ENCODE peak calls at places on chromosome 4, in ten cellular contexts. One of them, this sample, is unnamed.

GRCh38 chr4:146255874-146256273 is 41.5 kb downstream of the REELD1 start:
- DNase-seq in CD8-positive, alpha-beta memory T cell: no peak
- DNase-seq in right cardiac atrium: no peak
- DNase-seq in psoas muscle: no peak
- DNase-seq in right atrium auricular region: no peak
- DNase-seq in stomach: no peak
- DNase-seq in body of pancreas: no peak
- DNase-seq in adrenal gland: no peak
- DNase-seq in lung: no peak
- DNase-seq in fibroblast of lung: peak; percentile 14
- DNase-seq in this sample: no peak

GRCh38 chr4:79855081-79855480 is 217.9 kb downstream of the ANTXR2 start:
- DNase-seq in CD8-positive, alpha-beta memory T cell: no peak
- DNase-seq in right cardiac atrium: no peak
- DNase-seq in psoas muscle: no peak
- DNase-seq in right atrium auricular region: no peak
- DNase-seq in stomach: no peak
- DNase-seq in body of pancreas: no peak
- DNase-seq in adrenal gland: no peak
- DNase-seq in lung: no peak
- DNase-seq in fibroblast of lung: peak; percentile 72
- DNase-seq in this sample: no peak

GRCh38 chr4:145937021-145937861 is 1.4 kb downstream of the ZNF827 start:
- DNase-seq in CD8-positive, alpha-beta memory T cell: peak; percentile 62
- DNase-seq in right cardiac atrium: peak; percentile 65
- DNase-seq in psoas muscle: peak; percentile 85
- DNase-seq in right atrium auricular region: no peak
- DNase-seq in stomach: peak; percentile 62
- DNase-seq in body of pancreas: peak; percentile 59
- DNase-seq in adrenal gland: peak; percentile 80
- DNase-seq in lung: peak; percentile 49
- DNase-seq in fibroblast of lung: peak; percentile 60
- DNase-seq in this sample: peak; percentile 81

GRCh38 chr4:5785806-5786680 is 75.0 kb downstream of the EVC start:
- DNase-seq in CD8-positive, alpha-beta memory T cell: no peak
- DNase-seq in right cardiac atrium: no peak
- DNase-seq in psoas muscle: no peak
- DNase-seq in right atrium auricular region: peak; percentile 43
- DNase-seq in stomach: no peak
- DNase-seq in body of pancreas: no peak
- DNase-seq in adrenal gland: no peak
- DNase-seq in lung: no peak
- DNase-seq in fibroblast of lung: peak; percentile 62
- DNase-seq in this sample: no peak

GRCh38 chr4:187366530-187367279 is 628.9 kb upstream of the ZFP42 start:
- DNase-seq in CD8-positive, alpha-beta memory T cell: no peak
- DNase-seq in right cardiac atrium: no peak
- DNase-seq in psoas muscle: no peak
- DNase-seq in right atrium auricular region: no peak
- DNase-seq in stomach: no peak
- DNase-seq in body of pancreas: peak; percentile 38
- DNase-seq in adrenal gland: no peak
- DNase-seq in lung: no peak
- DNase-seq in fibroblast of lung: no peak
- DNase-seq in this sample: no peak

GRCh38 chr4:100823066-100823992 is 305.5 kb upstream of the EMCN start:
- DNase-seq in CD8-positive, alpha-beta memory T cell: no peak
- DNase-seq in right cardiac atrium: no peak
- DNase-seq in psoas muscle: no peak
- DNase-seq in right atrium auricular region: no peak
- DNase-seq in stomach: no peak
- DNase-seq in body of pancreas: no peak
- DNase-seq in adrenal gland: no peak
- DNase-seq in lung: no peak
- DNase-seq in fibroblast of lung: no peak
- DNase-seq in this sample: no peak

GRCh38 chr4:69147334-69147733 is 51.1 kb downstream of the UGT2B7 start:
- DNase-seq in CD8-positive, alpha-beta memory T cell: no peak
- DNase-seq in right cardiac atrium: no peak
- DNase-seq in psoas muscle: no peak
- DNase-seq in right atrium auricular region: no peak
- DNase-seq in stomach: no peak
- DNase-seq in body of pancreas: no peak
- DNase-seq in adrenal gland: no peak
- DNase-seq in lung: no peak
- DNase-seq in fibroblast of lung: no peak
- DNase-seq in this sample: no peak

GRCh38 chr4:47427936-47428335 is 35.6 kb downstream of the COMMD8 start:
- DNase-seq in CD8-positive, alpha-beta memory T cell: no peak
- DNase-seq in right cardiac atrium: no peak
- DNase-seq in psoas muscle: no peak
- DNase-seq in right atrium auricular region: no peak
- DNase-seq in stomach: no peak
- DNase-seq in body of pancreas: no peak
- DNase-seq in adrenal gland: no peak
- DNase-seq in lung: no peak
- DNase-seq in fibroblast of lung: no peak
- DNase-seq in this sample: no peak

GRCh38 chr4:57048590-57049304 is 61.4 kb downstream of the IGFBP7 start:
- DNase-seq in CD8-positive, alpha-beta memory T cell: no peak
- DNase-seq in right cardiac atrium: no peak
- DNase-seq in psoas muscle: no peak
- DNase-seq in right atrium auricular region: no peak
- DNase-seq in stomach: no peak
- DNase-seq in body of pancreas: no peak
- DNase-seq in adrenal gland: no peak
- DNase-seq in lung: no peak
- DNase-seq in fibroblast of lung: no peak
- DNase-seq in this sample: no peak

GRCh38 chr4:24675723-24676122 is 91.4 kb upstream of the DHX15 start:
- DNase-seq in CD8-positive, alpha-beta memory T cell: no peak
- DNase-seq in right cardiac atrium: no peak
- DNase-seq in psoas muscle: no peak
- DNase-seq in right atrium auricular region: no peak
- DNase-seq in stomach: no peak
- DNase-seq in body of pancreas: no peak
- DNase-seq in adrenal gland: no peak
- DNase-seq in lung: no peak
- DNase-seq in fibroblast of lung: no peak
- DNase-seq in this sample: no peak

GRCh38 chr4:134365852-134366251 is 164.3 kb upstream of the PABPC4L start:
- DNase-seq in CD8-positive, alpha-beta memory T cell: no peak
- DNase-seq in right cardiac atrium: no peak
- DNase-seq in psoas muscle: no peak
- DNase-seq in right atrium auricular region: no peak
- DNase-seq in stomach: no peak
- DNase-seq in body of pancreas: no peak
- DNase-seq in adrenal gland: no peak
- DNase-seq in lung: no peak
- DNase-seq in fibroblast of lung: no peak
- DNase-seq in this sample: no peak

GRCh38 chr4:123524958-123525628 is 128.5 kb downstream of the SPRY1 start:
- DNase-seq in CD8-positive, alpha-beta memory T cell: no peak
- DNase-seq in right cardiac atrium: no peak
- DNase-seq in psoas muscle: no peak
- DNase-seq in right atrium auricular region: no peak
- DNase-seq in stomach: peak; percentile 58
- DNase-seq in body of pancreas: no peak
- DNase-seq in adrenal gland: no peak
- DNase-seq in lung: no peak
- DNase-seq in fibroblast of lung: peak; percentile 81
- DNase-seq in this sample: no peak

GRCh38 chr4:5730993-5731975 is 20.3 kb downstream of the EVC start:
- DNase-seq in CD8-positive, alpha-beta memory T cell: no peak
- DNase-seq in right cardiac atrium: no peak
- DNase-seq in psoas muscle: peak; percentile 45
- DNase-seq in right atrium auricular region: no peak
- DNase-seq in stomach: no peak
- DNase-seq in body of pancreas: no peak
- DNase-seq in adrenal gland: no peak
- DNase-seq in lung: no peak
- DNase-seq in fibroblast of lung: no peak
- DNase-seq in this sample: no peak

GRCh38 chr4:36997727-36998126 is 246.8 kb upstream of the NWD2 start:
- DNase-seq in CD8-positive, alpha-beta memory T cell: no peak
- DNase-seq in right cardiac atrium: no peak
- DNase-seq in psoas muscle: no peak
- DNase-seq in right atrium auricular region: no peak
- DNase-seq in stomach: no peak
- DNase-seq in body of pancreas: no peak
- DNase-seq in adrenal gland: no peak
- DNase-seq in lung: no peak
- DNase-seq in fibroblast of lung: no peak
- DNase-seq in this sample: no peak

GRCh38 chr4:53640576-53641459 is 49.5 kb upstream of the LNX1 start:
- DNase-seq in CD8-positive, alpha-beta memory T cell: no peak
- DNase-seq in right cardiac atrium: no peak
- DNase-seq in psoas muscle: no peak
- DNase-seq in right atrium auricular region: no peak
- DNase-seq in stomach: peak; percentile 72
- DNase-seq in body of pancreas: peak; percentile 49
- DNase-seq in adrenal gland: no peak
- DNase-seq in lung: peak; percentile 68
- DNase-seq in fibroblast of lung: no peak
- DNase-seq in this sample: peak; percentile 9

GRCh38 chr4:155532373-155532772 is 134.3 kb upstream of the GUCY1A1 start:
- DNase-seq in CD8-positive, alpha-beta memory T cell: no peak
- DNase-seq in right cardiac atrium: no peak
- DNase-seq in psoas muscle: no peak
- DNase-seq in right atrium auricular region: no peak
- DNase-seq in stomach: no peak
- DNase-seq in body of pancreas: no peak
- DNase-seq in adrenal gland: no peak
- DNase-seq in lung: no peak
- DNase-seq in fibroblast of lung: no peak
- DNase-seq in this sample: no peak

GRCh38 chr4:155530290-155530689 is 136.4 kb upstream of the GUCY1A1 start:
- DNase-seq in CD8-positive, alpha-beta memory T cell: no peak
- DNase-seq in right cardiac atrium: no peak
- DNase-seq in psoas muscle: no peak
- DNase-seq in right atrium auricular region: no peak
- DNase-seq in stomach: no peak
- DNase-seq in body of pancreas: no peak
- DNase-seq in adrenal gland: no peak
- DNase-seq in lung: no peak
- DNase-seq in fibroblast of lung: no peak
- DNase-seq in this sample: no peak

GRCh38 chr4:155529197-155529596 is 137.5 kb upstream of the GUCY1A1 start:
- DNase-seq in CD8-positive, alpha-beta memory T cell: no peak
- DNase-seq in right cardiac atrium: no peak
- DNase-seq in psoas muscle: no peak
- DNase-seq in right atrium auricular region: no peak
- DNase-seq in stomach: no peak
- DNase-seq in body of pancreas: no peak
- DNase-seq in adrenal gland: no peak
- DNase-seq in lung: no peak
- DNase-seq in fibroblast of lung: peak; percentile 63
- DNase-seq in this sample: no peak

GRCh38 chr4:155530857-155531256 is 135.8 kb upstream of the GUCY1A1 start:
- DNase-seq in CD8-positive, alpha-beta memory T cell: no peak
- DNase-seq in right cardiac atrium: no peak
- DNase-seq in psoas muscle: no peak
- DNase-seq in right atrium auricular region: no peak
- DNase-seq in stomach: no peak
- DNase-seq in body of pancreas: no peak
- DNase-seq in adrenal gland: no peak
- DNase-seq in lung: no peak
- DNase-seq in fibroblast of lung: no peak
- DNase-seq in this sample: no peak

GRCh38 chr4:155529761-155530160 is 136.9 kb upstream of the GUCY1A1 start:
- DNase-seq in CD8-positive, alpha-beta memory T cell: no peak
- DNase-seq in right cardiac atrium: no peak
- DNase-seq in psoas muscle: no peak
- DNase-seq in right atrium auricular region: no peak
- DNase-seq in stomach: no peak
- DNase-seq in body of pancreas: no peak
- DNase-seq in adrenal gland: no peak
- DNase-seq in lung: no peak
- DNase-seq in fibroblast of lung: no peak
- DNase-seq in this sample: no peak
- H3K4me1 ChIP-seq in CD8-positive, alpha-beta memory T cell: no peaks in the 10 kb centered on the region
- H3K4me1 ChIP-seq in right cardiac atrium: no peaks in the 10 kb centered on the region
- H3K4me1 ChIP-seq in psoas muscle: no peaks in the 10 kb centered on the region
- H3K4me1 ChIP-seq in right atrium auricular region: peaks cover 15% of the 10 kb centered on the region
- H3K4me1 ChIP-seq in stomach: no peaks in the 10 kb centered on the region
- H3K4me1 ChIP-seq in body of pancreas: peaks cover 8% of the 10 kb centered on the region
- H3K4me1 ChIP-seq in adrenal gland: no peaks in the 10 kb centered on the region
- H3K4me1 ChIP-seq in lung: peaks cover 6% of the 10 kb centered on the region
- H3K4me1 ChIP-seq in fibroblast of lung: no peaks in the 10 kb centered on the region
- H3K4me1 ChIP-seq in this sample: no peaks in the 10 kb centered on the region

GRCh38 chr4:84502955-84503373 is 3.9 kb upstream of the NKX6-1 start:
- DNase-seq in CD8-positive, alpha-beta memory T cell: no peak
- DNase-seq in right cardiac atrium: no peak
- DNase-seq in psoas muscle: no peak
- DNase-seq in right atrium auricular region: no peak
- DNase-seq in stomach: no peak
- DNase-seq in body of pancreas: no peak
- DNase-seq in adrenal gland: no peak
- DNase-seq in lung: no peak
- DNase-seq in fibroblast of lung: no peak
- DNase-seq in this sample: no peak
- H3K27me3 ChIP-seq in CD8-positive, alpha-beta memory T cell: peaks cover 56% of the 10 kb centered on the region
- H3K27me3 ChIP-seq in right cardiac atrium: peaks cover 8% of the 10 kb centered on the region
- H3K27me3 ChIP-seq in psoas muscle: peaks cover 90% of the 10 kb centered on the region
- H3K27me3 ChIP-seq in right atrium auricular region: peaks cover 52% of the 10 kb centered on the region
- H3K27me3 ChIP-seq in stomach: peaks cover 78% of the 10 kb centered on the region
- H3K27me3 ChIP-seq in body of pancreas: no peaks in the 10 kb centered on the region
- H3K27me3 ChIP-seq in adrenal gland: peaks cover 88% of the 10 kb centered on the region
- H3K27me3 ChIP-seq in lung: no peaks in the 10 kb centered on the region
- H3K27me3 ChIP-seq in fibroblast of lung: peaks cover 42% of the 10 kb centered on the region
- H3K27me3 ChIP-seq in this sample: no peaks in the 10 kb centered on the region

GRCh38 chr4:138595731-138596465 is 353.7 kb upstream of the SLC7A11 start:
- DNase-seq in CD8-positive, alpha-beta memory T cell: no peak
- DNase-seq in right cardiac atrium: no peak
- DNase-seq in psoas muscle: no peak
- DNase-seq in right atrium auricular region: no peak
- DNase-seq in stomach: no peak
- DNase-seq in body of pancreas: peak; percentile 21
- DNase-seq in adrenal gland: no peak
- DNase-seq in lung: no peak
- DNase-seq in fibroblast of lung: peak; percentile 86
- DNase-seq in this sample: no peak
- H3K4me1 ChIP-seq in CD8-positive, alpha-beta memory T cell: no peaks in the 10 kb centered on the region
- H3K4me1 ChIP-seq in right cardiac atrium: no peaks in the 10 kb centered on the region
- H3K4me1 ChIP-seq in psoas muscle: peaks cover 23% of the 10 kb centered on the region
- H3K4me1 ChIP-seq in right atrium auricular region: peaks cover 16% of the 10 kb centered on the region
- H3K4me1 ChIP-seq in stomach: no peaks in the 10 kb centered on the region
- H3K4me1 ChIP-seq in body of pancreas: peaks cover 18% of the 10 kb centered on the region
- H3K4me1 ChIP-seq in adrenal gland: no peaks in the 10 kb centered on the region
- H3K4me1 ChIP-seq in lung: peaks cover 10% of the 10 kb centered on the region
- H3K4me1 ChIP-seq in fibroblast of lung: no peaks in the 10 kb centered on the region
- H3K4me1 ChIP-seq in this sample: no peaks in the 10 kb centered on the region

DNA sequence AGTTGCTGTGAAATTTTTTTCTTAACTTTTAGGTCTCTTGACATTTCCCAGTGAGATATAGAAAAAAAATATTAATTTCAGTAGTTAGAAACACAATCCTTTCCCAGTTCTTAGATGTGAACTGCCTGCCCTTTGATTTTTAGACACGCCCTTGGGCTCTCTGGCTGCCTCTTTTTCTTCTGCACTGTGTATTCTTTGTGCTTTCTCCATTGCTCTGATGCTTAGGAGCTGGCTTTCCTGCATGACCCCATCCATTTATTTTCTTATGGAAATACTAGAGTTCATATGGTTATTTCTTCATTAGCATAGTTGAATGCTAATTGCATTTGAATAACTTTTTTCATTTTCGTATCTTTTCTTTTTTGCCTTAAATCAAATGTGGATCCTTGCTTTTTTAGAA is 224.9 kb upstream of the SMIM31 start:
- DNase-seq in CD8-positive, alpha-beta memory T cell: no peak
- DNase-seq in right cardiac atrium: no peak
- DNase-seq in psoas muscle: no peak
- DNase-seq in right atrium auricular region: no peak
- DNase-seq in stomach: no peak
- DNase-seq in body of pancreas: no peak
- DNase-seq in adrenal gland: no peak
- DNase-seq in lung: no peak
- DNase-seq in fibroblast of lung: no peak
- DNase-seq in this sample: no peak
- H3K27me3 ChIP-seq in CD8-positive, alpha-beta memory T cell: no peaks in the 10 kb centered on the region
- H3K27me3 ChIP-seq in right cardiac atrium: no peaks in the 10 kb centered on the region
- H3K27me3 ChIP-seq in psoas muscle: no peaks in the 10 kb centered on the region
- H3K27me3 ChIP-seq in right atrium auricular region: no peaks in the 10 kb centered on the region
- H3K27me3 ChIP-seq in stomach: no peaks in the 10 kb centered on the region
- H3K27me3 ChIP-seq in body of pancreas: no peaks in the 10 kb centered on the region
- H3K27me3 ChIP-seq in adrenal gland: no peaks in the 10 kb centered on the region
- H3K27me3 ChIP-seq in lung: no peaks in the 10 kb centered on the region
- H3K27me3 ChIP-seq in fibroblast of lung: no peaks in the 10 kb centered on the region
- H3K27me3 ChIP-seq in this sample: no peaks in the 10 kb centered on the region